ENCODE peak calls at places on chromosomes 11 and 22, in four cellular contexts. Z, O, W and A are unnamed samples.

GRCh38 chr11:61682093-61682732 is 2.0 kb downstream of the DAGLA start:
- DNase-seq in Z (peak), O (no peak), W (no peak), A (no peak)

GRCh38 chr11:118045191-118045590 is 31.7 kb upstream of the TMPRSS4 start:
- DNase-seq in Z (no peak), O (no peak), W (no peak), A (no peak)

GRCh38 chr11:6703247-6704063 is 20.3 kb upstream of the MRPL17 start:
- DNase-seq in Z (peak), O (no peak), W (no peak), A (peak)

GRCh38 chr11:66727883-66728759 is 895 bp downstream of the SPTBN2 start:
- DNase-seq in Z (no peak), O (no peak), W (peak), A (peak)

GRCh38 chr22:20867179-20868099 is 8.6 kb downstream of the SNAP29 start:
- DNase-seq in Z (peak), O (no peak), W (peak), A (no peak)

GRCh38 chr11:115272925-115273324 is 231.3 kb downstream of the CADM1 start:
- DNase-seq in Z (no peak), O (no peak), W (peak), A (no peak)

GRCh38 chr11:119441898-119442243 is 18.9 kb upstream of the THY1 start:
- DNase-seq in Z (no peak), O (no peak), W (peak), A (no peak)

GRCh38 chr11:128716661-128717210 is 22.9 kb downstream of the FLI1 start:
- DNase-seq in Z (no peak), O (no peak), W (no peak), A (no peak)

GRCh38 chr22:29151316-29151715 is 54.4 kb upstream of the EMID1 start:
- DNase-seq in Z (no peak), O (no peak), W (no peak), A (no peak)

GRCh38 chr11:123386746-123387510 is 43.1 kb upstream of the GRAMD1B start:
- DNase-seq in Z (no peak), O (no peak), W (no peak), A (no peak)

GRCh38 chr22:50691521-50691920 is 18.9 kb downstream of the SHANK3 start:
- DNase-seq in Z (peak), O (peak), W (no peak), A (no peak)

GRCh38 chr11:93570759-93571413 is 27.7 kb upstream of the SMCO4 start:
- DNase-seq in Z (peak), O (no peak), W (no peak), A (peak)

GRCh38 chr22:46078241-46079092 is 71.9 kb upstream of the PPARA start:
- DNase-seq in Z (no peak), O (no peak), W (no peak), A (no peak)

GRCh38 chr22:45107671-45108070 is 56.1 kb upstream of the NUP50 start:
- DNase-seq in Z (no peak), O (no peak), W (no peak), A (no peak)

GRCh38 chr22:29632672-29633071 is 29.2 kb downstream of the NF2 start:
- DNase-seq in Z (no peak), O (no peak), W (no peak), A (no peak)

GRCh38 chr11:56089697-56090096 is 3.4 kb upstream of the OR8I2 start:
- DNase-seq in Z (no peak), O (no peak), W (no peak), A (no peak)

GRCh38 chr22:50112151-50113118 is 22.6 kb downstream of the MOV10L1 start:
- DNase-seq in Z (no peak), O (no peak), W (no peak), A (no peak)

GRCh38 chr22:23534851-23535717 is 45.0 kb downstream of the IGLL1 start:
- DNase-seq in Z (no peak), O (no peak), W (no peak), A (no peak)

GRCh38 chr11:24560324-24560723 is 63.5 kb downstream of the LUZP2 start:
- DNase-seq in Z (no peak), O (no peak), W (no peak), A (no peak)

GRCh38 chr11:86486261-86487030 is 111.8 kb downstream of the CCDC81 start:
- DNase-seq in Z (no peak), O (no peak), W (no peak), A (no peak)

GRCh38 chr11:40290031-40290650 is 1169.3 kb downstream of the LRRC4C start:
- DNase-seq in Z (no peak), O (no peak), W (no peak), A (no peak)

GRCh38 chr11:105641433-105641832 is 31.6 kb downstream of the GRIA4 start:
- DNase-seq in Z (no peak), O (no peak), W (no peak), A (no peak)

GRCh38 chr11:77027275-77027674 is 6.9 kb upstream of the B3GNT6 start:
- DNase-seq in Z (no peak), O (no peak), W (no peak), A (no peak)

GRCh38 chr11:92505689-92506088 is 281.1 kb downstream of the FAT3 start:
- DNase-seq in Z (no peak), O (no peak), W (no peak), A (no peak)

DNA sequence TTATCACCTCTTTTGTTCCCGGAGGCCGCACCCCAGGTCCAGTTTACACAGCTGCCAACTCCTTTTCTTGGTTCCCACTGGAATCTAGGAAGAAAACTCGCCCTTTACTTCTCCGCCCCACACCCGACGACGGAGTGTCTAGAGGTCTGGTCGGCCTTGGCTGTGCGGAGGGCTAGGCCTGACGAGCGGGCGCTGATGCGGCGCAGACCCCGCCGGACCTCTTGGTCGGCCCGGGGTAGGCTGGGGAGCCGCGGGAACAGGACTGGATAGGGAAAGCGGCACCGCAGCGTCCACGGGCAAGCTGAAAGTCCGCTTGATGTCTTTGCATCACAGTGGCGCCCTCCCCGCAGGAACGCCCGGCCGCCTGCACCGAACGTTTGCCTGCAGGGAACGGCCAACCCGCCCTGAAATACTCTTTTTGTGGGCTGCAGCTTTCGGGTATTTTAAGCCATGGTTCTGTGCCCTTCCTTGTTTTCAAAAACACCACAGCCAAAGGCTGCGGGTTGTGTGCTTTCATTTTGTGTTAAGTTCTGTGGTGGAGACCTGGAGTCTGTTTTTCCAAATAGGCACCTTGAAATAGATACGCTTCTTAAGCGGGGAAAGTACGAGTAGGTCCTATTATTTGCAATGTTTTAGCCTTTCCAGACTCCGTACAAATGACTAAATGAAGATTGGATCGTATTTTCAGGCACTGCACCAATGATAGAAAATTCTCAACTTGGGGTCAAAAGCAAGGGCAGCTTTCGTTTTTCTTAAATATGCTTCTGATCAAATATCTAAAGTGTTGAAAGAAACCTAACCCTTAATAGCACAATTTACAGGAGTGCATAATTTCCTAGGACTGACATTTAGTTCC is 880 bp upstream of the ZBED5 start:
- DNase-seq in Z (peak), O (peak), W (peak), A (peak)
- TF ChIP-seq FOXK2 in Z (no peak), O (no peak), W (no peak), A (no peak)

GRCh38 chr22:17744430-17744829 is 29.8 kb downstream of the BID start:
- DNase-seq in Z (no peak), O (no peak), W (no peak), A (no peak)

GRCh38 chr22:17746916-17747315 is 27.4 kb downstream of the BID start:
- DNase-seq in Z (no peak), O (no peak), W (no peak), A (no peak)

GRCh38 chr22:17741866-17742527 is 32.3 kb downstream of the BID start:
- DNase-seq in Z (no peak), O (peak), W (no peak), A (no peak)

GRCh38 chr22:17742528-17742902 is 31.8 kb downstream of the BID start:
- DNase-seq in Z (peak), O (no peak), W (peak), A (peak)

DNA sequence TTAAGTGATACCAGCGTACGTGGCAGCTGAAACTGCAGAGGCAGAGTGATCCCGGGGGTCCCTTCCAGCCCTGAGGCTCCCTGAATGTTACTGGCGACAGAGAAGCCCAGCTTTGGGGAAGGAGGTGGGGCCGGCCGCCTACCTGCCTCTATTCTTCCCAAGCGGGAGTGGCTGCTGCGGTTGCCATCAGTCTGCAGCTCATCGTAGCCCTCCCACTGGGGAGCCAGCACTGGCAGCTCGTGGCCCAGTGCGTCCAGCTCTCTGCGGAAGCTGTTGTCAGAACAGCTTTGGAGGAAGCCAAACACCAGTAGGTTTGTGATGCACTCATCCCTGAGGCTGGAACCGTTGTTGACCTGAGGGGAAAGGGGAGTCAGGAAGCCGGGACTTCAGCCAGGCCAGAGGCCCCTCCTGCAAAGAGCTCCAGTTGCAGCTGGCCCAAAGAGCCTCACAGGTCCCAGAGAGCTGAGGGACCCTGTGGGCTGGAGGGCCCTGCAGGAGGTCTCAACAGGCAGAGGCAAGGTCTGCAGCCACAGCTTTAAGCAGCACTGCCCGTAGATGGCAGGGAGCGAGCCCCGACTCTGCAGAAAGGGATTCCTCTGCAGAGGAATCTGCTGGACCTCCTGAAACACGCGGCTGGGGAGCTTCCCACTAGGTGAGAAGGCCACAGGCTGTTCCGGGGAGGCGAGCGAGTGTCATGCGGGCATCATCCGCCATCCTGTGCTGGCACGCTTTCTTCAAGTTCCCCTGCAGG is 30.4 kb downstream of the BID start:
- DNase-seq in Z (no peak), O (no peak), W (no peak), A (no peak)
- TF ChIP-seq FOXK2 in Z (no peak), O (no peak), W (no peak), A (no peak)

GRCh38 chr11:32658639-32659406 is 75.2 kb downstream of the EIF3M start:
- DNase-seq in Z (no peak), O (no peak), W (no peak), A (no peak)
- TF ChIP-seq FOXK2 in Z (no peak), O (no peak), W (no peak), A (no peak)

GRCh38 chr22:33210129-33210784 is 152.1 kb upstream of the SYN3 start:
- DNase-seq in Z (peak), O (no peak), W (peak), A (peak)
- TF ChIP-seq FOXK2 in Z (no peak), O (no peak), W (no peak), A (no peak)

GRCh38 chr11:35337136-35337918 is 82.0 kb downstream of the SLC1A2 start:
- DNase-seq in Z (peak), O (no peak), W (peak), A (no peak)

GRCh38 chr11:35334385-35335090 is 84.8 kb downstream of the SLC1A2 start:
- DNase-seq in Z (no peak), O (peak), W (no peak), A (no peak)

GRCh38 chr11:35337919-35338316 is 81.4 kb downstream of the SLC1A2 start:
- DNase-seq in Z (no peak), O (no peak), W (no peak), A (no peak)

GRCh38 chr11:35332524-35332923 is 86.8 kb downstream of the SLC1A2 start:
- DNase-seq in Z (no peak), O (no peak), W (no peak), A (no peak)

GRCh38 chr11:35335226-35335625 is 84.1 kb downstream of the SLC1A2 start:
- DNase-seq in Z (no peak), O (no peak), W (no peak), A (no peak)
- TF ChIP-seq FOXK2 in Z (no peak), O (no peak), W (no peak), A (no peak)

GRCh38 chr11:43937434-43938411 is 4.7 kb upstream of the C11orf96 start:
- DNase-seq in Z (no peak), O (no peak), W (peak), A (no peak)

GRCh38 chr11:43935131-43935979 is 7.1 kb upstream of the C11orf96 start:
- DNase-seq in Z (no peak), O (no peak), W (no peak), A (no peak)

GRCh38 chr11:43933608-43934358 is 8.7 kb upstream of the C11orf96 start:
- DNase-seq in Z (no peak), O (no peak), W (no peak), A (no peak)

GRCh38 chr11:43934359-43935130 is 7.9 kb upstream of the C11orf96 start:
- DNase-seq in Z (no peak), O (no peak), W (no peak), A (no peak)

GRCh38 chr11:43936081-43936480 is 6.4 kb upstream of the C11orf96 start:
- DNase-seq in Z (no peak), O (no peak), W (no peak), A (no peak)
- TF ChIP-seq FOXK2 in Z (no peak), O (no peak), W (no peak), A (no peak)

GRCh38 chr11:68448604-68449011 is 11.9 kb upstream of the PPP6R3 start:
- DNase-seq in Z (no peak), O (no peak), W (no peak), A (no peak)
- TF ChIP-seq FOXK2 in Z (no peak), O (no peak), W (no peak), A (no peak)

DNA sequence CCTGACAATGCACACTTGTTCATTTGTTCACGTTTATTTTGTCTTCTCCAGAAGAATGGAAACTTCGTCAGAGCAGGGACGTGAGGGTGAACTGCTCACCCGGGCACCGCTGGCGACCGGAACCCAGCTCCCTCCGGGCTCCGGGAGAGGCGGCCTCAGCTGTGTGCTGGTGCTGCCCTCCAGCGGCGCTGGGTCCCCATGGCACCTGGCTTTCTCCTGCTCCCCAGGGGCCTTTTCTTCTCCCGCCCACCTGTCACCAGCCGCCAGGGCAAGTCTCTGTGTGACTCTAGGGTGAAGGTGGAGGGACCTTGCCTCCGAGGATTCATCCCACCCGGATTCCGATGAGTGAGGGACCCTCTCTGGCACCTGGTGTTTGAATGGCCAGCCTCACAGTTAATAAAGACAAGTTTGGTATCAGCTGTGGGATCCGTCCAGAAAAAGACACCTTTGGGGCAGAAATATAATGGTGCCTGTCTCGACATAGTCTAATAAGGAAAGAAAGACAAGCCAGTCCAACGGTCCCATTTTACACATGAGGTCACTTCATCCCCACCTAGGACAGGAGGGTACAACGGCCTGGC is 32.9 kb upstream of the SLC35C1 start:
- DNase-seq in Z (peak), O (no peak), W (peak), A (peak)
- TF ChIP-seq FOXK2 in Z (no peak), O (no peak), W (no peak), A (no peak)

GRCh38 chr11:96376796-96377195 is 12.9 kb downstream of the CCDC82 start:
- DNase-seq in Z (no peak), O (no peak), W (no peak), A (no peak)
- TF ChIP-seq FOXK2 in Z (no peak), O (no peak), W (no peak), A (no peak)